ENCODE peak calls at places on chromosomes 16 and 17, in six cellular contexts. One of them, this sample, is unnamed. For H3K4me1 and H3K36me3, the result is how much of the 10 kb centered on the place peaks cover.

GRCh38 chr16:54040975-54041374 is 245.6 kb downstream of the IRX3 start:
- DNase-seq in esophagus squamous epithelium: no peak
- DNase-seq in neural progenitor cell: no peak
- DNase-seq in cardiac muscle cell: no peak
- DNase-seq in SJSA1: no peak
- DNase-seq in gastrocnemius medialis: no peak
- DNase-seq in this sample: no peak

GRCh38 chr16:15523092-15523541 is 88.7 kb downstream of the BMERB1 start:
- DNase-seq in esophagus squamous epithelium: no peak
- DNase-seq in neural progenitor cell: peak
- DNase-seq in cardiac muscle cell: no peak
- DNase-seq in SJSA1: no peak
- DNase-seq in gastrocnemius medialis: peak
- DNase-seq in this sample: peak

GRCh38 chr16:58211245-58211644 is 13.3 kb upstream of the CSNK2A2 start:
- DNase-seq in esophagus squamous epithelium: no peak
- DNase-seq in neural progenitor cell: no peak
- DNase-seq in cardiac muscle cell: no peak
- DNase-seq in SJSA1: no peak
- DNase-seq in gastrocnemius medialis: no peak
- DNase-seq in this sample: no peak

GRCh38 chr16:12659871-12660270 is 143.8 kb downstream of the CPPED1 start:
- DNase-seq in esophagus squamous epithelium: no peak
- DNase-seq in neural progenitor cell: no peak
- DNase-seq in cardiac muscle cell: no peak
- DNase-seq in SJSA1: no peak
- DNase-seq in gastrocnemius medialis: no peak
- DNase-seq in this sample: no peak

GRCh38 chr16:13480801-13481200 is 439.2 kb upstream of the ERCC4 start:
- DNase-seq in esophagus squamous epithelium: no peak
- DNase-seq in neural progenitor cell: no peak
- DNase-seq in cardiac muscle cell: no peak
- DNase-seq in SJSA1: no peak
- DNase-seq in gastrocnemius medialis: no peak
- DNase-seq in this sample: no peak

GRCh38 chr17:82645516-82645915 is 2.7 kb downstream of the WDR45B start:
- DNase-seq in esophagus squamous epithelium: no peak
- DNase-seq in neural progenitor cell: no peak
- DNase-seq in cardiac muscle cell: no peak
- DNase-seq in SJSA1: no peak
- DNase-seq in gastrocnemius medialis: no peak
- DNase-seq in this sample: no peak

GRCh38 chr16:67017810-67018488 is 11.0 kb upstream of the CBFB start:
- DNase-seq in esophagus squamous epithelium: no peak
- DNase-seq in neural progenitor cell: peak
- DNase-seq in cardiac muscle cell: peak
- DNase-seq in SJSA1: peak
- DNase-seq in gastrocnemius medialis: peak
- DNase-seq in this sample: peak

GRCh38 chr16:69567031-69567680 is 1.4 kb downstream of the NFAT5 start:
- DNase-seq in esophagus squamous epithelium: no peak
- DNase-seq in neural progenitor cell: no peak
- DNase-seq in cardiac muscle cell: peak
- DNase-seq in SJSA1: no peak
- DNase-seq in gastrocnemius medialis: no peak
- DNase-seq in this sample: peak

GRCh38 chr16:81586421-81586820 is 141.8 kb downstream of the CMIP start:
- DNase-seq in esophagus squamous epithelium: no peak
- DNase-seq in neural progenitor cell: no peak
- DNase-seq in cardiac muscle cell: peak
- DNase-seq in SJSA1: no peak
- DNase-seq in gastrocnemius medialis: no peak
- DNase-seq in this sample: no peak

GRCh38 chr17:41910701-41911391 is 7.9 kb downstream of the ACLY start:
- DNase-seq in esophagus squamous epithelium: no peak
- DNase-seq in neural progenitor cell: no peak
- DNase-seq in cardiac muscle cell: no peak
- DNase-seq in SJSA1: peak
- DNase-seq in gastrocnemius medialis: no peak
- DNase-seq in this sample: no peak

GRCh38 chr17:33942414-33942813 is 312.7 kb upstream of the CCL2 start:
- DNase-seq in esophagus squamous epithelium: no peak
- DNase-seq in neural progenitor cell: no peak
- DNase-seq in cardiac muscle cell: no peak
- DNase-seq in SJSA1: no peak
- DNase-seq in gastrocnemius medialis: no peak
- DNase-seq in this sample: no peak

GRCh38 chr17:59767176-59767575 is 59.7 kb downstream of the VMP1 start:
- DNase-seq in esophagus squamous epithelium: no peak
- DNase-seq in neural progenitor cell: no peak
- DNase-seq in cardiac muscle cell: no peak
- DNase-seq in SJSA1: no peak
- DNase-seq in gastrocnemius medialis: no peak
- DNase-seq in this sample: no peak

GRCh38 chr17:47204722-47205418 is 4.3 kb upstream of the MYL4 start:
- DNase-seq in esophagus squamous epithelium: no peak
- DNase-seq in neural progenitor cell: no peak
- DNase-seq in cardiac muscle cell: no peak
- DNase-seq in SJSA1: peak
- DNase-seq in gastrocnemius medialis: no peak
- DNase-seq in this sample: peak

GRCh38 chr17:31561469-31562412 is 170.3 kb downstream of the RAB11FIP4 start:
- DNase-seq in esophagus squamous epithelium: no peak
- DNase-seq in neural progenitor cell: no peak
- DNase-seq in cardiac muscle cell: no peak
- DNase-seq in SJSA1: no peak
- DNase-seq in gastrocnemius medialis: no peak
- DNase-seq in this sample: no peak

GRCh38 chr16:69890114-69890890 is 60.8 kb upstream of the CLEC18A start:
- DNase-seq in esophagus squamous epithelium: no peak
- DNase-seq in neural progenitor cell: peak
- DNase-seq in cardiac muscle cell: peak
- DNase-seq in SJSA1: no peak
- DNase-seq in gastrocnemius medialis: peak
- DNase-seq in this sample: peak

DNA sequence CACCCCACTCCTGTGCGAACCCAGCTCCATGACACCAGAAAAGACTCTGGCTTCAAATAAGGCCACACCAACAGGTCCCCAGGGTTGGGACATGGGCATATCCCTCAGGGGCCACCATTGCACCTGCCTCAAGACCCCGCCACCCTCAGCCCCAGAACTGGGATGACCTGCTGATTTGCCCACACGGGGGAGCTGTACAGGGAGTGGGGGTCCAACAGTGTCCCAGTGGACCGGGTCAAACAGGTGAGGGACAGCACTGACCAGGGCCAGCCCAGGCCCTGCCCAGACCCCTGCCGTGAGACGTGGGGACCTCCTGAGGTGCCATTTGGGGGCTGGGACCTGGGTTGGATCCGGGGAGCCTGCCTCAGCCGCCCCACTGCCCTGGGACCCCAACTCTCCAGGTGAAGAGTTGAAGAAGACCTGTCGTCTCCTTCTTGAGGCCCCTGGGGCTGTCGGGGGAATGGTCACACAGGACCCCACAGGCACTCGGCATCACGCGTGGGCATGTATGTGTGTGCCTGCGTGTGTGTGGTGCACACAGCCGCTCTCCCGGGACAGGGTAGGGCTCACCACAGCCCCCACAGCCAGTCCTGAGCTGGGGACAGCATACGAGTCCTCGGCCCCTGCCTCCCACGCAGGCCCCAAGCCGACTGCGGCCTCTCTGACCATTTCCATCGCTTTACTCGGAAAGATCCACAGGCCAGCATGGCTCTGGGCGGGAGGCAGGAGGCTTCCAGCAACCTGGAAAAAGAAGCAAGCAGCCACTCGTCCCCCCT is 34.2 kb upstream of the ZNF469 start:
- DNase-seq in esophagus squamous epithelium: no peak
- DNase-seq in neural progenitor cell: no peak
- DNase-seq in cardiac muscle cell: no peak
- DNase-seq in SJSA1: no peak
- DNase-seq in gastrocnemius medialis: no peak
- DNase-seq in this sample: no peak
- H3K27ac ChIP-seq in esophagus squamous epithelium: no peak
- H3K27ac ChIP-seq in neural progenitor cell: no peak
- H3K27ac ChIP-seq in cardiac muscle cell: no peak
- H3K27ac ChIP-seq in SJSA1: no peak
- H3K27ac ChIP-seq in gastrocnemius medialis: no peak
- H3K27ac ChIP-seq in this sample: no peak

GRCh38 chr16:48614759-48615158 is 4.8 kb upstream of the N4BP1 start:
- DNase-seq in esophagus squamous epithelium: no peak
- DNase-seq in neural progenitor cell: no peak
- DNase-seq in cardiac muscle cell: no peak
- DNase-seq in SJSA1: no peak
- DNase-seq in gastrocnemius medialis: no peak
- DNase-seq in this sample: no peak
- H3K4me1 ChIP-seq in esophagus squamous epithelium: under half
- H3K4me1 ChIP-seq in neural progenitor cell: under half
- H3K4me1 ChIP-seq in cardiac muscle cell: under half
- H3K4me1 ChIP-seq in SJSA1: under half
- H3K4me1 ChIP-seq in gastrocnemius medialis: under half
- H3K4me1 ChIP-seq in this sample: under half

GRCh38 chr16:27363246-27363632 is 38.7 kb upstream of the IL21R start:
- DNase-seq in esophagus squamous epithelium: no peak
- DNase-seq in neural progenitor cell: no peak
- DNase-seq in cardiac muscle cell: no peak
- DNase-seq in SJSA1: no peak
- DNase-seq in gastrocnemius medialis: no peak
- DNase-seq in this sample: no peak

GRCh38 chr16:27365142-27366089 is 36.6 kb upstream of the IL21R start:
- DNase-seq in esophagus squamous epithelium: no peak
- DNase-seq in neural progenitor cell: no peak
- DNase-seq in cardiac muscle cell: no peak
- DNase-seq in SJSA1: no peak
- DNase-seq in gastrocnemius medialis: no peak
- DNase-seq in this sample: no peak

GRCh38 chr16:27364493-27365141 is 37.4 kb upstream of the IL21R start:
- DNase-seq in esophagus squamous epithelium: no peak
- DNase-seq in neural progenitor cell: no peak
- DNase-seq in cardiac muscle cell: no peak
- DNase-seq in SJSA1: no peak
- DNase-seq in gastrocnemius medialis: no peak
- DNase-seq in this sample: peak

GRCh38 chr16:27362570-27363245 is 39.3 kb upstream of the IL21R start:
- DNase-seq in esophagus squamous epithelium: no peak
- DNase-seq in neural progenitor cell: no peak
- DNase-seq in cardiac muscle cell: no peak
- DNase-seq in SJSA1: no peak
- DNase-seq in gastrocnemius medialis: no peak
- DNase-seq in this sample: peak

DNA sequence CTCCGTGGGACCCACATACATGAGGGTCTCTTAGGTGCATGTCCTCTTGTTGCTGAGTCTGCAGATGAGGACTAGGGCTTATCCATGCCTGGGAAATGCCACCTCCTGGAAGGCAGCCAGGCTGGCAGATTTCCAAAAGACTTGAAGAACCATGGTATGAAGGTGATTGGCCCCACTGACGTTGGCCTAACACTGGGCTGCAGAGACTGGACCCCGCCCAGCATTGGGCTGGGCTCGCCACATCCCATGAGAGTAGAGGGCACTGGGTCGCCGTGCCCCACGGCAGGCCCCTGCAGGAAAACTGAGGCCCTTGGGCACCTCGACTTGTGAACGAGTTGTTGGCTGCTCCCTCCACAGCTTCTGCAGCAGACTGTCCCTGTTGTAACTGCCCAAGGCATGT is 38.2 kb upstream of the IL21R start:
- DNase-seq in esophagus squamous epithelium: no peak
- DNase-seq in neural progenitor cell: no peak
- DNase-seq in cardiac muscle cell: no peak
- DNase-seq in SJSA1: no peak
- DNase-seq in gastrocnemius medialis: no peak
- DNase-seq in this sample: peak
- H3K36me3 ChIP-seq in esophagus squamous epithelium: under half
- H3K36me3 ChIP-seq in neural progenitor cell: under half
- H3K36me3 ChIP-seq in cardiac muscle cell: under half
- H3K36me3 ChIP-seq in SJSA1: under half
- H3K36me3 ChIP-seq in gastrocnemius medialis: under half
- H3K36me3 ChIP-seq in this sample: under half

GRCh38 chr17:16301963-16302855 is 51.1 kb downstream of the CENPV start:
- DNase-seq in esophagus squamous epithelium: no peak
- DNase-seq in neural progenitor cell: no peak
- DNase-seq in cardiac muscle cell: no peak
- DNase-seq in SJSA1: no peak
- DNase-seq in gastrocnemius medialis: no peak
- DNase-seq in this sample: no peak
- H3K27ac ChIP-seq in esophagus squamous epithelium: no peak
- H3K27ac ChIP-seq in neural progenitor cell: no peak
- H3K27ac ChIP-seq in cardiac muscle cell: no peak
- H3K27ac ChIP-seq in SJSA1: no peak
- H3K27ac ChIP-seq in gastrocnemius medialis: no peak
- H3K27ac ChIP-seq in this sample: no peak